ENCODE peak calls at places on chromosome 13, in seven cellular contexts. L is PC-3; G is Panc1; Q is effector memory CD4-positive, alpha-beta T cell; D is sigmoid colon; B is DND-41; W is OCI-LY7. U is an unnamed sample.

GRCh38 chr13:113403255-113404104 is 39.5 kb upstream of the GRTP1 start:
- DNase-seq in Q (no peak), W (no peak), B (no peak), D (peak; percentile 66), G (no peak), L (no peak), U (no peak)

GRCh38 chr13:111911754-111912452 is 155.0 kb upstream of the SOX1 start:
- DNase-seq in D (peak; percentile 19), B (no peak), G (no peak), W (no peak), L (no peak), Q (no peak), U (no peak)

GRCh38 chr13:69553976-69554375 is 553.6 kb upstream of the ATXN8OS start:
- DNase-seq in D (no peak), B (no peak), L (no peak), Q (no peak), W (no peak), G (no peak), U (no peak)

GRCh38 chr13:101579291-101579802 is 126.9 kb downstream of the ITGBL1 start:
- DNase-seq in W (no peak), Q (no peak), G (no peak), B (no peak), D (no peak), L (peak; percentile 31), U (no peak)

GRCh38 chr13:30715837-30716236 is 19.5 kb upstream of the ALOX5AP start:
- DNase-seq in D (no peak), L (no peak), G (no peak), W (no peak), Q (no peak), B (no peak), U (no peak)

GRCh38 chr13:72293206-72293605 is 426.2 kb upstream of the DACH1 start:
- DNase-seq in G (no peak), B (no peak), Q (no peak), L (peak; percentile 36), W (no peak), D (no peak), U (no peak)

GRCh38 chr13:93915269-93915809 is 564.1 kb downstream of the DCT start:
- DNase-seq in G (no peak), D (no peak), L (no peak), Q (no peak), W (no peak), B (no peak), U (no peak)

GRCh38 chr13:26425439-26426358 is 131.8 kb upstream of the WASF3 start:
- DNase-seq in Q (no peak), W (no peak), L (peak; percentile 18), D (peak; percentile 72), B (no peak), G (no peak), U (no peak)

GRCh38 chr13:50149143-50149703 is 134.0 kb downstream of the KCNRG start:
- DNase-seq in G (no peak), W (no peak), D (no peak), L (peak; percentile 75), B (no peak), Q (no peak), U (no peak)

GRCh38 chr13:29936051-29936813 is 85.8 kb upstream of the UBL3 start:
- DNase-seq in Q (no peak), B (no peak), D (no peak), G (no peak), L (no peak), W (no peak), U (peak; percentile 24)

GRCh38 chr13:27043013-27043412 is 128.6 kb downstream of the USP12 start:
- DNase-seq in B (no peak), W (no peak), L (peak; percentile 93), Q (no peak), D (peak; percentile 79), G (peak; percentile 87), U (no peak)

GRCh38 chr13:27868639-27869435 is 51.0 kb upstream of the PDX1 start:
- DNase-seq in G (peak; percentile 2), Q (no peak), D (no peak), L (peak; percentile 42), W (peak; percentile 20), B (no peak), U (no peak)

GRCh38 chr13:101231751-101232428 is 184.4 kb downstream of the NALCN start:
- DNase-seq in W (no peak), D (no peak), B (no peak), G (no peak), Q (no peak), L (no peak), U (no peak)

GRCh38 chr13:94056362-94056990 is 423.0 kb downstream of the DCT start:
- DNase-seq in B (no peak), D (no peak), W (no peak), Q (no peak), L (no peak), G (no peak), U (no peak)

GRCh38 chr13:49908637-49909036 is 27.5 kb downstream of the SPRYD7 start:
- DNase-seq in W (peak; percentile 23), D (no peak), B (no peak), L (no peak), G (no peak), Q (no peak), U (no peak)

GRCh38 chr13:27636624-27637288 is 15.1 kb downstream of the POLR1D start:
- DNase-seq in B (no peak), W (no peak), D (no peak), Q (no peak), L (no peak), G (no peak), U (no peak)

GRCh38 chr13:37811441-37811840 is 58.1 kb downstream of the TRPC4 start:
- DNase-seq in L (no peak), W (no peak), D (no peak), Q (no peak), G (no peak), B (no peak), U (no peak)

GRCh38 chr13:76148926-76149325 is 512.8 kb downstream of the LMO7 start:
- DNase-seq in W (no peak), G (no peak), D (no peak), L (peak; percentile 59), B (no peak), Q (no peak), U (no peak)

GRCh38 chr13:88675997-88676396 is 1004.8 kb downstream of the SLITRK5 start:
- DNase-seq in W (no peak), Q (no peak), B (no peak), D (no peak), G (no peak), L (peak; percentile 61), U (no peak)

DNA sequence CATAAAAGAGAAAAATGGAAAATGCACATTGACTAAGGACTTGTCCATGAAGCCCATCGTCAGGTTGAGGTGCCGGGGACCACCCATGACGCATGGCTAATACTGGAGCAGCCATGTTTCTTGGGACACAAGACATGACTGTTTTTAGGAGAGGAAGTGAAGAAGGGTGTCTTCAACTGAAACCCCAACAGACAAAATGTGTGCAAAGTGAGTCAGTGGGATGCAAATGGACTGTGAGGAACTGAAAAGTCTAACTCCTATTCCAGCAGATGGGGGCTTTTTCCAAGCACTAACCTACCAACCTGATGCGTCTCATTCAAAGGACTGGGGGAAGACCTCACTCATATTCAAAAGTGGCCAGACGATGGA is 459.3 kb downstream of the FOXO1 start:
- DNase-seq in L (no peak), B (no peak), Q (no peak), G (no peak), D (no peak), W (peak; percentile 86), U (no peak)
- H3K27ac ChIP-seq in L (peak overlapping the region; percentile 81), B (no peak overlapping the region), Q (peak overlapping the region; percentile 64), G (no peak overlapping the region), D (no peak overlapping the region), W (peak overlapping the region; percentile 91), U (peak overlapping the region; percentile 73)

DNA sequence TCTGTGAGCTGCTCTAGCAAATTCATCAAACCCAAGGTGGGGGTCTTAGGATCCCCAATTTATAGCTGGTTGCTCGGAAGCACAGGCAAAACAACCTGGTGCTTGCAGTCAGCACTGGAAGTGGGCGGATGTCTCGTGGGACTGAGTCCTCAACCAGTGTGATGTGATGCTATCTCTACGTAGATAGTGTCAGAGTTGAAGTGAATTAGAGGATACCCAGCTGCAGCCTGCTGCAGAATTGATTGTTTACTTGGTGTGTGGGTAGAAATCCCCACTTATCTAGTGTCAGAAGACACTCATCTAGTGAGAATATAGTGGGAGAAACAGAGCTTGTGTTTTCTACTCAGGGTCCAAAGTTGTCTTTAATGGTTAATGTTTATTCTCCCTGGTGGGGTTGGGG is 63.3 kb downstream of the CBY2 start:
- DNase-seq in L (no peak), Q (no peak), D (no peak), G (no peak), B (no peak), W (no peak), U (no peak)
- H3K36me3 ChIP-seq in L (no peaks in the 10 kb centered on the region), Q (no peaks in the 10 kb centered on the region), D (no peaks in the 10 kb centered on the region), G (no peaks in the 10 kb centered on the region), B (no peaks in the 10 kb centered on the region), W (no peaks in the 10 kb centered on the region), U (no peaks in the 10 kb centered on the region)

GRCh38 chr13:43041368-43041921 is 18.1 kb downstream of the DNAJC15 start:
- DNase-seq in B (no peak), D (no peak), L (no peak), Q (no peak), G (no peak), W (no peak), U (no peak)

GRCh38 chr13:43042410-43042921 is 19.1 kb downstream of the DNAJC15 start:
- DNase-seq in B (no peak), W (no peak), L (no peak), G (no peak), D (no peak), Q (no peak), U (no peak)

GRCh38 chr13:43044720-43045301 is 21.4 kb downstream of the DNAJC15 start:
- DNase-seq in W (no peak), G (no peak), B (no peak), L (no peak), D (no peak), Q (no peak), U (no peak)

DNA sequence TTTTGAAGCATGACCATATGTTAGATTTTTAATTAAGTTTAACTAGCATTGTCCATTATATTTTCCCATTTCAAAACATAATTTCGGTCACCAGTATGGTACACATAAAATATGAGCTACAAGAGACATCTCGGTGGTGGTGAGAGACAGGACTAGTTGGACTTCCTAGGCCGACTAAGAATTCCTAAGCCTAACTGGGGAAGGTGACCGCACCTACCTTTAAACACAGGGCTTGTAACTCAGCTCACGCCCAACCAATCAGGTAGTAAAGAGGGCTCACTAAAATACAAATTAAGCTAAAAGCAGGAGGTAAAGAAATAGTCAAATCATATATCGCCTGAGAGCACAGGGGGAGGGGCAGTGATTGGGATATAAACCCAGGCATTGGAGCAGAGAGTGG is 22.9 kb downstream of the DNAJC15 start:
- DNase-seq in G (no peak), B (no peak), Q (no peak), D (no peak), L (no peak), W (no peak), U (no peak)
- H3K4me1 ChIP-seq in G (peaks cover 6% of the 10 kb centered on the region), B (no peaks in the 10 kb centered on the region), Q (peaks cover 8% of the 10 kb centered on the region), D (peaks cover 35% of the 10 kb centered on the region), L (peaks cover 13% of the 10 kb centered on the region), W (peaks cover 51% of the 10 kb centered on the region), U (peaks cover 16% of the 10 kb centered on the region)

GRCh38 chr13:25179011-25179410 is 6.9 kb upstream of the AMER2 start:
- DNase-seq in L (no peak), B (no peak), W (peak; percentile 6), D (no peak), Q (no peak), G (no peak), U (no peak)
- H3K27ac ChIP-seq in L (no peak overlapping the region), B (no peak overlapping the region), W (no peak overlapping the region), D (no peak overlapping the region), Q (no peak overlapping the region), G (no peak overlapping the region), U (no peak overlapping the region)

GRCh38 chr13:109231853-109232252 is 554.5 kb downstream of the IRS2 start:
- DNase-seq in L (no peak), D (no peak), Q (no peak), W (no peak), G (no peak), B (no peak), U (no peak)
- H3K36me3 ChIP-seq in L (no peaks in the 10 kb centered on the region), D (no peaks in the 10 kb centered on the region), Q (no peaks in the 10 kb centered on the region), W (no peaks in the 10 kb centered on the region), G (no peaks in the 10 kb centered on the region), B (no peaks in the 10 kb centered on the region), U (no peaks in the 10 kb centered on the region)